ENCODE peak calls at places on chromosomes 12 and 14, in four cellular contexts. One of them, this sample, is unnamed.

GRCh38 chr14:68788275-68789001 is 4.4 kb downstream of the ZFP36L1 start:
- DNase-seq in HL-60: no peak
- DNase-seq in stomach: no peak
- DNase-seq in Panc1: no peak
- DNase-seq in this sample: no peak

GRCh38 chr12:19972325-19973288 is 395.7 kb upstream of the PDE3A start:
- DNase-seq in HL-60: no peak
- DNase-seq in stomach: no peak
- DNase-seq in Panc1: no peak
- DNase-seq in this sample: no peak

GRCh38 chr12:20455001-20455706 is 86.8 kb downstream of the PDE3A start:
- DNase-seq in HL-60: no peak
- DNase-seq in stomach: no peak
- DNase-seq in Panc1: no peak
- DNase-seq in this sample: no peak

GRCh38 chr14:58772814-58773620 is 135.3 kb downstream of the DACT1 start:
- DNase-seq in HL-60: no peak
- DNase-seq in stomach: no peak
- DNase-seq in Panc1: no peak
- DNase-seq in this sample: peak

GRCh38 chr14:45261209-45261608 is 8.2 kb upstream of the MIS18BP1 start:
- DNase-seq in HL-60: no peak
- DNase-seq in stomach: no peak
- DNase-seq in Panc1: no peak
- DNase-seq in this sample: no peak

GRCh38 chr14:30988509-30988908 is 36.9 kb upstream of the AP4S1 start:
- DNase-seq in HL-60: no peak
- DNase-seq in stomach: no peak
- DNase-seq in Panc1: no peak
- DNase-seq in this sample: no peak

GRCh38 chr14:81331229-81332026 is 68.7 kb downstream of the STON2 start:
- DNase-seq in HL-60: no peak
- DNase-seq in stomach: no peak
- DNase-seq in Panc1: no peak
- DNase-seq in this sample: no peak

GRCh38 chr12:6554990-6555691 is 701 bp downstream of the IFFO1 start:
- DNase-seq in HL-60: no peak
- DNase-seq in stomach: no peak
- DNase-seq in Panc1: no peak
- DNase-seq in this sample: no peak

GRCh38 chr12:68175566-68176033 is 16.1 kb upstream of the IFNG start:
- DNase-seq in HL-60: no peak
- DNase-seq in stomach: no peak
- DNase-seq in Panc1: no peak
- DNase-seq in this sample: no peak

GRCh38 chr14:96051642-96052540 is 12.7 kb downstream of the C14orf132 start:
- DNase-seq in HL-60: no peak
- DNase-seq in stomach: peak
- DNase-seq in Panc1: no peak
- DNase-seq in this sample: peak

GRCh38 chr14:99517046-99517642 is 35.9 kb downstream of the CCNK start:
- DNase-seq in HL-60: no peak
- DNase-seq in stomach: no peak
- DNase-seq in Panc1: no peak
- DNase-seq in this sample: no peak

GRCh38 chr12:56071648-56072047 is 8.3 kb upstream of the ERBB3 start:
- DNase-seq in HL-60: no peak
- DNase-seq in stomach: no peak
- DNase-seq in Panc1: no peak
- DNase-seq in this sample: no peak

GRCh38 chr12:122864894-122865253 is 29.6 kb downstream of the HIP1R start:
- DNase-seq in HL-60: no peak
- DNase-seq in stomach: no peak
- DNase-seq in Panc1: no peak
- DNase-seq in this sample: no peak
- TF ChIP-seq POLR2AphosphoS5 in HL-60: no peak
- TF ChIP-seq POLR2AphosphoS5 in stomach: no peak
- TF ChIP-seq POLR2AphosphoS5 in Panc1: no peak
- TF ChIP-seq POLR2AphosphoS5 in this sample: no peak

GRCh38 chr14:102487204-102487577 is 22.4 kb downstream of the ANKRD9 start:
- DNase-seq in HL-60: no peak
- DNase-seq in stomach: no peak
- DNase-seq in Panc1: no peak
- DNase-seq in this sample: no peak

GRCh38 chr14:102485693-102486512 is 23.7 kb downstream of the ANKRD9 start:
- DNase-seq in HL-60: no peak
- DNase-seq in stomach: no peak
- DNase-seq in Panc1: no peak
- DNase-seq in this sample: no peak

GRCh38 chr14:102490456-102490855 is 19.1 kb downstream of the ANKRD9 start:
- DNase-seq in HL-60: no peak
- DNase-seq in stomach: no peak
- DNase-seq in Panc1: no peak
- DNase-seq in this sample: no peak

GRCh38 chr14:102484316-102484715 is 25.3 kb downstream of the ANKRD9 start:
- DNase-seq in HL-60: no peak
- DNase-seq in stomach: no peak
- DNase-seq in Panc1: no peak
- DNase-seq in this sample: no peak

DNA sequence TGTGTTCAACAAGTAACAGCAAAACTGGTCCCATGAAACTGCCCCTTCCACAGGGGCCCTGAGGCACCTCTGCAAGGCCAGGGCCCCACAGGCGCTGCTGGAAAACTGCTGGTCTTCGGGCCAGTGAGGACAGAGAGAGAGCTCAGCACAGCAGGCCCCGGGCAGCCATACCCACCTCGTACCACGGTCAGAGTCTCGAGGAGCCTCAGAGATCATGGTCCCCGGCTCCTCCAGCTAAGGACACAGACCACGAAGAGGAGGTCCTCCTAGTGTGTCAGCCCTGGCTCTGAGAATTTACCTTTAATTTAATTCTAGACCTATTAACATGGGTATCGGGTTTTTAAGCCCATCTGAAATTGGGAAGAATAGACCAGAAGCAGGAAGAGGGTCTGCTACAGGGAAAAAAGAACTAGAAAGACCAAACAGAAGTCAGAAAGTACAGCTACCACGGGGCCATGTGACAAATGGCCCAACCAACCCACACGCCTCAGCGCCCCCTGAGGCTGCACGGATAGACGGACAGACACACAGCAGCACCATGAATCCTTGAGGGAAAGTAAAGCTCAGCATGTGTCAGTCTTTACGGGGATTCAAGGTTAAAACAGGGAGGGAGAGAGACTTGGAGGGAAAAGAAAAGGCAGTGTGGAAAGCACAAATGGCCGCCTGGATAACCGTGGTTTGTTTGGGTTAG is 22.9 kb downstream of the ANKRD9 start:
- DNase-seq in HL-60: no peak
- DNase-seq in stomach: no peak
- DNase-seq in Panc1: no peak
- DNase-seq in this sample: no peak
- H3K27ac ChIP-seq in HL-60: no peak
- H3K27ac ChIP-seq in stomach: no peak
- H3K27ac ChIP-seq in Panc1: no peak
- H3K27ac ChIP-seq in this sample: peak

GRCh38 chr12:112170971-112171596 is 45.7 kb downstream of the TRAFD1 start:
- DNase-seq in HL-60: no peak
- DNase-seq in stomach: no peak
- DNase-seq in Panc1: no peak
- DNase-seq in this sample: no peak
- TF ChIP-seq POLR2AphosphoS5 in HL-60: no peak
- TF ChIP-seq POLR2AphosphoS5 in stomach: no peak
- TF ChIP-seq POLR2AphosphoS5 in Panc1: no peak
- TF ChIP-seq POLR2AphosphoS5 in this sample: no peak

GRCh38 chr14:90797919-90798318 is 18.3 kb downstream of the TTC7B start:
- DNase-seq in HL-60: no peak
- DNase-seq in stomach: no peak
- DNase-seq in Panc1: no peak
- DNase-seq in this sample: no peak

GRCh38 chr14:90797451-90797850 is 18.8 kb downstream of the TTC7B start:
- DNase-seq in HL-60: no peak
- DNase-seq in stomach: no peak
- DNase-seq in Panc1: no peak
- DNase-seq in this sample: no peak

GRCh38 chr14:90799420-90799819 is 16.8 kb downstream of the TTC7B start:
- DNase-seq in HL-60: no peak
- DNase-seq in stomach: no peak
- DNase-seq in Panc1: no peak
- DNase-seq in this sample: no peak

GRCh38 chr14:90796319-90796718 is 19.9 kb downstream of the TTC7B start:
- DNase-seq in HL-60: no peak
- DNase-seq in stomach: no peak
- DNase-seq in Panc1: no peak
- DNase-seq in this sample: no peak

GRCh38 chr14:90795744-90796143 is 20.5 kb downstream of the TTC7B start:
- DNase-seq in HL-60: no peak
- DNase-seq in stomach: no peak
- DNase-seq in Panc1: peak
- DNase-seq in this sample: peak
- H3K27ac ChIP-seq in HL-60: no peak
- H3K27ac ChIP-seq in stomach: peak
- H3K27ac ChIP-seq in Panc1: no peak
- H3K27ac ChIP-seq in this sample: no peak

GRCh38 chr14:103522649-103523582 is at the start of gene CKB:
- DNase-seq in HL-60: no peak
- DNase-seq in stomach: peak
- DNase-seq in Panc1: no peak
- DNase-seq in this sample: peak
- TF ChIP-seq POLR2AphosphoS5 in HL-60: no peak
- TF ChIP-seq POLR2AphosphoS5 in stomach: peak
- TF ChIP-seq POLR2AphosphoS5 in Panc1: peak
- TF ChIP-seq POLR2AphosphoS5 in this sample: peak

DNA sequence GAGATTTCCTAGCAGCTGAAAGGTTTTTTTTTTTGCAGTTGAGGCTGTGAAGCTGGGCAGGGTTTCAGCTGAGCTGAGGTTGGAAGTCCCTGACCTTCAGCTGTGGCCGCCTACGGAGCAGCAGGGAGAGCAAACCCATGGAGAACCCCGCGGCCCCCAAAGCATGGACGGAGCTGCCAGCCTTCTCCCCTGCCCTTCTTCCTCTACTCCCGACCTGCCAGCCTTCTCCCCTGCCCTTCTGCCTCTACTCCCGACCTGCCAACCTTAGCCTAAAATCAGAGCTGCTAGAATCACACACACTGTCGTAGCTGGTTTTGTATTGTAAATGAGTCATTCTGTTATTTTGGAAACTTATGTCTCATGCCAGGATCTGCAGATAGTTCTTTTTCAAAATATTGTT is 74.6 kb downstream of the PPP2R5C start:
- DNase-seq in HL-60: no peak
- DNase-seq in stomach: no peak
- DNase-seq in Panc1: no peak
- DNase-seq in this sample: no peak
- H3K27ac ChIP-seq in HL-60: no peak
- H3K27ac ChIP-seq in stomach: peak
- H3K27ac ChIP-seq in Panc1: no peak
- H3K27ac ChIP-seq in this sample: no peak

This sample was measured in GM23338.